ENCODE peak calls at places on chromosomes 7 and 10, in eight cellular contexts. M is fibroblast of mammary gland, W is AG10803, L is NCI-H774, I is lung, B is upper lobe of left lung, O is head of caudate nucleus, J is NCI-H1694. E is an unnamed sample.

GRCh38 chr10:89001428-89002072 is 11.0 kb downstream of the FAS start:
- DNase-seq in M (no peak), W (peak; percentile 56), L (no peak), I (no peak), B (no peak), O (no peak), J (no peak), E (no peak)

GRCh38 chr7:110650313-110650712 is 440.6 kb upstream of the LRRN3 start:
- DNase-seq in M (no peak), W (no peak), L (no peak), I (no peak), B (no peak), O (no peak), J (no peak), E (no peak)

GRCh38 chr10:84537447-84537931 is 209.1 kb downstream of the CCSER2 start:
- DNase-seq in M (peak; percentile 63), W (peak; percentile 57), L (peak; percentile 22), I (peak; percentile 44), B (peak; percentile 45), O (peak; percentile 59), J (peak; percentile 57), E (no peak)

GRCh38 chr10:104638861-104639594 is 2.1 kb upstream of the SORCS3 start:
- DNase-seq in M (no peak), W (no peak), L (peak; percentile 4), I (no peak), B (no peak), O (peak; percentile 68), J (no peak), E (no peak)

GRCh38 chr7:80499350-80499955 is 12.4 kb downstream of the GNAT3 start:
- DNase-seq in M (peak; percentile 92), W (peak; percentile 94), L (no peak), I (peak; percentile 61), B (peak; percentile 74), O (no peak), J (no peak), E (peak; percentile 95)

GRCh38 chr7:67398916-67399315 is 402.3 kb downstream of the TYW1 start:
- DNase-seq in M (no peak), W (no peak), L (no peak), I (no peak), B (no peak), O (no peak), J (no peak), E (no peak)

GRCh38 chr7:95126053-95126709 is 198.2 kb downstream of the PON1 start:
- DNase-seq in M (no peak), W (no peak), L (no peak), I (no peak), B (no peak), O (no peak), J (no peak), E (no peak)

GRCh38 chr7:157643525-157643970 is 306.7 kb downstream of the DNAJB6 start:
- DNase-seq in M (no peak), W (no peak), L (no peak), I (no peak), B (no peak), O (no peak), J (no peak), E (no peak)

GRCh38 chr10:86100581-86101061 is 266.0 kb downstream of the GRID1 start:
- DNase-seq in M (peak; percentile 22), W (peak; percentile 11), L (no peak), I (no peak), B (no peak), O (no peak), J (peak; percentile 42), E (no peak)

GRCh38 chr10:62795750-62796149 is 8.8 kb upstream of the ADO start:
- DNase-seq in M (no peak), W (no peak), L (no peak), I (no peak), B (no peak), O (no peak), J (no peak), E (no peak)

GRCh38 chr7:36509962-36510361 is 120.3 kb downstream of the ANLN start:
- DNase-seq in M (no peak), W (no peak), L (no peak), I (no peak), B (no peak), O (no peak), J (no peak), E (no peak)

GRCh38 chr10:52949899-52950298 is 177.3 kb upstream of the MBL2 start:
- DNase-seq in M (no peak), W (no peak), L (no peak), I (no peak), B (no peak), O (no peak), J (no peak), E (no peak)

GRCh38 chr7:101532000-101532399 is 97.1 kb downstream of the MYL10 start:
- DNase-seq in M (no peak), W (no peak), L (no peak), I (no peak), B (no peak), O (no peak), J (no peak), E (no peak)

GRCh38 chr7:130841416-130841815 is 107.4 kb upstream of the KLF14 start:
- DNase-seq in M (no peak), W (no peak), L (no peak), I (no peak), B (no peak), O (no peak), J (no peak), E (no peak)

GRCh38 chr7:21338728-21339164 is 89.1 kb upstream of the SP4 start:
- DNase-seq in M (no peak), W (no peak), L (no peak), I (no peak), B (no peak), O (no peak), J (no peak), E (no peak)

GRCh38 chr10:88243847-88244730 is 339.0 kb downstream of the RNLS start:
- DNase-seq in M (peak; percentile 79), W (no peak), L (no peak), I (peak; percentile 42), B (no peak), O (no peak), J (no peak), E (no peak)

GRCh38 chr7:57198801-57199200 is 66.6 kb upstream of the ZNF479 start:
- DNase-seq in M (no peak), W (no peak), L (no peak), I (no peak), B (no peak), O (peak; percentile 19), J (no peak), E (no peak)

GRCh38 chr7:77450613-77451012 is 34.5 kb upstream of the GSAP start:
- DNase-seq in M (no peak), W (no peak), L (no peak), I (no peak), B (no peak), O (peak; percentile 63), J (no peak), E (no peak)

GRCh38 chr10:6537704-6538103 is 42.4 kb downstream of the PRKCQ start:
- DNase-seq in M (no peak), W (no peak), L (no peak), I (no peak), B (peak; percentile 36), O (no peak), J (no peak), E (no peak)

GRCh38 chr7:131525820-131526219 is 30.6 kb downstream of the PODXL start:
- DNase-seq in M (no peak), W (no peak), L (no peak), I (no peak), B (no peak), O (no peak), J (no peak), E (no peak)

GRCh38 chr7:57821438-57822382 is 371.7 kb downstream of the ZNF716 start:
- DNase-seq in M (no peak), W (no peak), L (no peak), I (no peak), B (no peak), O (no peak), J (no peak), E (no peak)

GRCh38 chr7:36115448-36116321 is 37.4 kb upstream of the EEPD1 start:
- DNase-seq in M (peak; percentile 98), W (peak; percentile 94), L (no peak), I (peak; percentile 48), B (peak; percentile 71), O (peak; percentile 86), J (peak; percentile 85), E (peak; percentile 93)

GRCh38 chr7:16559497-16560223 is 33.0 kb downstream of the LRRC72 start:
- DNase-seq in M (peak; percentile 5), W (no peak), L (no peak), I (no peak), B (no peak), O (no peak), J (no peak), E (no peak)

GRCh38 chr7:84302949-84303348 is 108.4 kb upstream of the SEMA3A start:
- DNase-seq in M (no peak), W (peak; percentile 8), L (no peak), I (no peak), B (no peak), O (no peak), J (no peak), E (no peak)

GRCh38 chr10:110698782-110699201 is 54.7 kb downstream of the RBM20 start:
- DNase-seq in M (no peak), W (no peak), L (no peak), I (no peak), B (no peak), O (no peak), J (no peak), E (no peak)

GRCh38 chr10:5551531-5552375 is 27.0 kb downstream of the CALML3 start:
- DNase-seq in M (no peak), W (no peak), L (no peak), I (no peak), B (no peak), O (no peak), J (no peak), E (no peak)

GRCh38 chr7:68470836-68471235 is 1127.4 kb upstream of the AUTS2 start:
- DNase-seq in M (no peak), W (no peak), L (no peak), I (no peak), B (no peak), O (no peak), J (no peak), E (no peak)

GRCh38 chr7:113209449-113210203 is 91.3 kb upstream of the SMIM30 start:
- DNase-seq in M (peak; percentile 59), W (peak; percentile 6), L (no peak), I (no peak), B (no peak), O (no peak), J (no peak), E (no peak)

GRCh38 chr10:10994360-10994759 is 23.3 kb upstream of the CELF2 start:
- DNase-seq in M (no peak), W (no peak), L (no peak), I (no peak), B (no peak), O (no peak), J (no peak), E (no peak)

GRCh38 chr7:16422100-16422430 is 727 bp upstream of the CRPPA start:
- DNase-seq in M (peak; percentile 35), W (peak; percentile 49), L (no peak), I (no peak), B (no peak), O (no peak), J (no peak), E (no peak)

E was measured in non-pigmented ciliary epithelial cell.